ENCODE peak calls at places on chromosomes 4 and X, in four cellular contexts. One of them, this sample, is unnamed.

GRCh38 chr4:148737071-148737470 is 294.9 kb upstream of the NR3C2 start:
- DNase-seq in H1: no peak
- DNase-seq in K562: no peak
- DNase-seq in HepG2: no peak
- DNase-seq in this sample: no peak

GRCh38 chr4:53781614-53782467 is 190.6 kb upstream of the LNX1 start:
- DNase-seq in H1: no peak
- DNase-seq in K562: no peak
- DNase-seq in HepG2: peak; percentile 66
- DNase-seq in this sample: peak; percentile 26

GRCh38 chrX:38514014-38514854 is 47.1 kb upstream of the TSPAN7 start:
- DNase-seq in H1: no peak
- DNase-seq in K562: no peak
- DNase-seq in HepG2: no peak
- DNase-seq in this sample: no peak

GRCh38 chr4:83558059-83558648 is 22.2 kb downstream of the GPAT3 start:
- DNase-seq in H1: no peak
- DNase-seq in K562: no peak
- DNase-seq in HepG2: no peak
- DNase-seq in this sample: no peak

GRCh38 chrX:134685662-134686061 is 27.4 kb upstream of the PLAC1 start:
- DNase-seq in H1: no peak
- DNase-seq in K562: no peak
- DNase-seq in HepG2: no peak
- DNase-seq in this sample: no peak

GRCh38 chrX:106615041-106615440 is 3.3 kb downstream of the RADX start:
- DNase-seq in H1: no peak
- DNase-seq in K562: no peak
- DNase-seq in HepG2: no peak
- DNase-seq in this sample: no peak

GRCh38 chr4:97720869-97721432 is 422.3 kb downstream of the STPG2 start:
- DNase-seq in H1: no peak
- DNase-seq in K562: no peak
- DNase-seq in HepG2: peak; percentile 4
- DNase-seq in this sample: peak; percentile 93

GRCh38 chr4:103046416-103047290 is 27.1 kb upstream of the SLC9B1 start:
- DNase-seq in H1: no peak
- DNase-seq in K562: peak; percentile 63
- DNase-seq in HepG2: peak; percentile 50
- DNase-seq in this sample: peak; percentile 44

GRCh38 chr4:81606166-81606565 is 134.5 kb upstream of the RASGEF1B start:
- DNase-seq in H1: no peak
- DNase-seq in K562: no peak
- DNase-seq in HepG2: no peak
- DNase-seq in this sample: no peak

GRCh38 chr4:111943796-111944203 is 201.5 kb upstream of the FAM241A start:
- DNase-seq in H1: peak; percentile 56
- DNase-seq in K562: no peak
- DNase-seq in HepG2: peak; percentile 28
- DNase-seq in this sample: peak; percentile 30

GRCh38 chrX:103688949-103689348 is 2.5 kb upstream of the MORF4L2 start:
- DNase-seq in H1: no peak
- DNase-seq in K562: no peak
- DNase-seq in HepG2: peak; percentile 21
- DNase-seq in this sample: peak; percentile 29

GRCh38 chrX:102684772-102685520 is 27.3 kb upstream of the GPRASP2 start:
- DNase-seq in H1: no peak
- DNase-seq in K562: no peak
- DNase-seq in HepG2: no peak
- DNase-seq in this sample: no peak

GRCh38 chr4:143377635-143378099 is 41.0 kb downstream of the GAB1 start:
- DNase-seq in H1: no peak
- DNase-seq in K562: no peak
- DNase-seq in HepG2: no peak
- DNase-seq in this sample: no peak
- TF ChIP-seq JUN in H1: no peak
- TF ChIP-seq JUN in K562: no peak
- TF ChIP-seq JUN in HepG2: no peak
- TF ChIP-seq JUN in this sample: no peak

DNA sequence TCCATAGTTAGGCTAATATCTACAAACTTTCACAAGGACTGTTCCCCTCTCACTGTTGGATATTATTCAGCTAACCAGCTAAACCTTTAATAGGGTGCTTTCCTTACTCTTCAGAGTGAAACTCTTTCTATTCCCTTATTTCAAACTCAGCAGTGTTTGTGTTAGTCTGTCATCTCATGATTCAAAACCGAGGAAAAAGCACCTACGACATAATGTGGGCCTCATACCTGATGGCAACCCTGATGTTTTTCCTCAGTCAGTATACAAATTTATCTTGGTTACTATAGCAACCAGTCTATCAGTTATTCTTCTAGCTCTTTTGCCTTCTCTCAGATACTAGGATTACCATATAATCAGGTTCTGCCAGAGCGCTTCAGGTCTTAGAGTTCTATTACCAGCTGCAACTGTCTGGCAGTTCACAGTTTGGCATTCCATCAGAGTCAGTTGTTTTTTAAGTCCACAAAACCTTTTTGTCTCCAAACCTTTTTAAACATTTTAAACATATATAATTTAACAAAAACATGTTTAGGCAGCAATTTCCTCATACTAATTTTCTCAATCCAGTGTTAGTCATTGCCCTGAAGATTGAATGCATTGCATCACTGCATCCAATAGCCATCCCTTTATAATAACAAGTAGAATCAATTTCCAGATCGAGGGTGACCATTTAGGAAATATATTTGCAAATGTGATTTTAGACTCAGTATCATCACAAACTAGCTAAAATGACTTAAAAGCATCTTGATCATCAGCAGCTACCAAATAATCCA is 7.4 kb downstream of the WDR44 start:
- DNase-seq in H1: no peak
- DNase-seq in K562: no peak
- DNase-seq in HepG2: no peak
- DNase-seq in this sample: no peak
- TF ChIP-seq CTCF in H1: no peak
- TF ChIP-seq CTCF in K562: no peak
- TF ChIP-seq CTCF in HepG2: no peak
- TF ChIP-seq CTCF in this sample: no peak

DNA sequence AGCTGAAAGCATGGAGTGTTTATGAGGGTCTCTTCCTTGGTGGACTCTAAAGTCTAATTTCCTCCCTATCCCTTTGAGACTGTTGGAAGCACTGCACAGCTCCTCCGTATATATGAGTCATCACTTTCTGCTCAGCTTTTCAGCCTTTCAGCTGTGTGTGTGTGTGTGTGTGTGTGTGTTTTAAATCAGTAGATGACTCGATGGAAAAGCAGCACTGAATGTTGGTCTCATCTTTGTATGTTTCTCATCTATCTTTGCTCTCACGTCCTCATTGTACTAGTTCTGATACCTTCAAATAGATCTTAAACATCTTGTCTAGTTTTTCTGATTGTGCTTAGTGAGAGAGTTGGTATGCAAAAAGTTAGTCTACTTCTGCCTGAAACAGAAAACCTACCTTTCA is 81.6 kb downstream of the ZFX start:
- DNase-seq in H1: no peak
- DNase-seq in K562: peak; percentile 38
- DNase-seq in HepG2: no peak
- DNase-seq in this sample: peak; percentile 53
- H2AFZ ChIP-seq in H1: no peak overlapping the region
- H2AFZ ChIP-seq in K562: peak overlapping the region; percentile 73
- H2AFZ ChIP-seq in HepG2: no peak overlapping the region
- H2AFZ ChIP-seq in this sample: no peak overlapping the region

GRCh38 chr4:129821073-129821472 is 725.1 kb downstream of the C4orf33 start:
- DNase-seq in H1: no peak
- DNase-seq in K562: no peak
- DNase-seq in HepG2: no peak
- DNase-seq in this sample: no peak

GRCh38 chr4:129821963-129822362 is 726.0 kb downstream of the C4orf33 start:
- DNase-seq in H1: no peak
- DNase-seq in K562: no peak
- DNase-seq in HepG2: no peak
- DNase-seq in this sample: peak; percentile 44

GRCh38 chr4:129822708-129823504 is 727.0 kb downstream of the C4orf33 start:
- DNase-seq in H1: no peak
- DNase-seq in K562: no peak
- DNase-seq in HepG2: no peak
- DNase-seq in this sample: peak; percentile 94
- TF ChIP-seq JUN in H1: no peak
- TF ChIP-seq JUN in K562: no peak
- TF ChIP-seq JUN in HepG2: no peak
- TF ChIP-seq JUN in this sample: no peak

GRCh38 chr4:171186700-171187099 is 626.5 kb upstream of the GALNTL6 start:
- DNase-seq in H1: no peak
- DNase-seq in K562: no peak
- DNase-seq in HepG2: no peak
- DNase-seq in this sample: no peak
- TF ChIP-seq CTCF in H1: peak; percentile 27
- TF ChIP-seq CTCF in K562: no peak
- TF ChIP-seq CTCF in HepG2: no peak
- TF ChIP-seq CTCF in this sample: no peak

GRCh38 chrX:143635915-143636314 is at the start of gene SLITRK4:
- DNase-seq in H1: peak; percentile 57
- DNase-seq in K562: no peak
- DNase-seq in HepG2: no peak
- DNase-seq in this sample: no peak

GRCh38 chrX:143633530-143634372 is 2.1 kb downstream of the SLITRK4 start:
- DNase-seq in H1: peak; percentile 51
- DNase-seq in K562: no peak
- DNase-seq in HepG2: no peak
- DNase-seq in this sample: no peak

GRCh38 chrX:143634373-143634685 is 1.6 kb downstream of the SLITRK4 start:
- DNase-seq in H1: no peak
- DNase-seq in K562: no peak
- DNase-seq in HepG2: no peak
- DNase-seq in this sample: no peak

GRCh38 chrX:143632625-143633387 is 3.1 kb downstream of the SLITRK4 start:
- DNase-seq in H1: no peak
- DNase-seq in K562: no peak
- DNase-seq in HepG2: no peak
- DNase-seq in this sample: no peak

GRCh38 chrX:143634701-143635442 is 1.0 kb downstream of the SLITRK4 start:
- DNase-seq in H1: no peak
- DNase-seq in K562: no peak
- DNase-seq in HepG2: no peak
- DNase-seq in this sample: no peak
- H2AFZ ChIP-seq in H1: no peak overlapping the region
- H2AFZ ChIP-seq in K562: no peak overlapping the region
- H2AFZ ChIP-seq in HepG2: no peak overlapping the region
- H2AFZ ChIP-seq in this sample: no peak overlapping the region

GRCh38 chrX:18994713-18995112 is 10.8 kb upstream of the PHKA2 start:
- DNase-seq in H1: no peak
- DNase-seq in K562: no peak
- DNase-seq in HepG2: peak; percentile 17
- DNase-seq in this sample: no peak
- TF ChIP-seq JUN in H1: no peak
- TF ChIP-seq JUN in K562: no peak
- TF ChIP-seq JUN in HepG2: no peak
- TF ChIP-seq JUN in this sample: no peak

DNA sequence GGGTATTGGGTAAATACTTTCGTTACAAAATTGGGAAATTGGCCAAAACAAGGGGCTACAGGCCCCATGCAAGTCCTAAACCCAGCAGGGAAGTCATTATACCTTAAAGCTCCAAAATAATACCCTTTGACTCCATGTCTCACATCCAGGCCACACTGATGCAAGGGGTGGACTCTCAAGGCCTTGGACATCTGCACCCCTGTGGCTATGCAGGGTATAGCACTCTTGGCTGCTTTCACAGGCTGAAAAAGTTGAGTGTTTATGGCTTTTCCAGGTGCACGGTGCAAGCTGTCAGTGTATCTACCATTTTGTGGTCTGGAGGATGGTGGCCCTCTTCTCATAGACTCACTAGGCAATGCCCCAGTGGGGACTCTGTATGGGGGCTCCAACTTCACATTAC is 326.5 kb downstream of the TEX13C start:
- DNase-seq in H1: no peak
- DNase-seq in K562: no peak
- DNase-seq in HepG2: no peak
- DNase-seq in this sample: no peak
- TF ChIP-seq CTCF in H1: no peak
- TF ChIP-seq CTCF in K562: peak; percentile 35
- TF ChIP-seq CTCF in HepG2: no peak
- TF ChIP-seq CTCF in this sample: no peak

This sample was measured in endothelial cell of umbilical vein.